ENCODE peak calls at places on chromosome 16, in seven cellular contexts. S is HT-29; I is GDM1; C is activated T-helper 1 cell treated with anti-CD3 and anti-CD28 coated beads, Interleukin-12 subunit alpha, Interleukin-12 subunit beta, Interleukin-2, Interleukin-4 antibody, amounts not matched to agents 30 ng/mL and 10 ng/mL and 1 ng/mL, durations not matched to agents 14 hours and 24 hours and 36 hours; U is stimulated activated CD8-positive, alpha-beta memory T cell treated with anti-CD3 and anti-CD28 coated beads, Interleukin-4, amount 100 ng/mL, for 1 hour; X is T follicular helper cell; F is posterior cingulate gyrus. V is an unnamed sample.

GRCh38 chr16:84284168-84284722 is 10.4 kb upstream of the WFDC1 start:
- DNase-seq in S (no peak), I (no peak), C (no peak), U (no peak), X (no peak), F (no peak), V (no peak)

GRCh38 chr16:22684282-22685161 is 129.4 kb upstream of the HS3ST2 start:
- DNase-seq in S (no peak), I (no peak), C (no peak), U (no peak), X (no peak), F (no peak), V (no peak)

GRCh38 chr16:49019081-49019633 is 262.5 kb downstream of the CBLN1 start:
- DNase-seq in S (no peak), I (no peak), C (no peak), U (no peak), X (no peak), F (no peak), V (no peak)

GRCh38 chr16:17224859-17225258 is 245.9 kb downstream of the XYLT1 start:
- DNase-seq in S (no peak), I (peak), C (no peak), U (no peak), X (no peak), F (no peak), V (no peak)

GRCh38 chr16:84838383-84838948 is 18.7 kb downstream of the CRISPLD2 start:
- DNase-seq in S (no peak), I (no peak), C (no peak), U (no peak), X (no peak), F (peak), V (no peak)

GRCh38 chr16:63752347-63752746 is 1369.5 kb downstream of the CDH11 start:
- DNase-seq in S (no peak), I (no peak), C (no peak), U (no peak), X (no peak), F (no peak), V (no peak)

GRCh38 chr16:5196204-5196603 is 98.6 kb upstream of the EEF2KMT start:
- DNase-seq in S (no peak), I (no peak), C (no peak), U (no peak), X (no peak), F (no peak), V (no peak)

GRCh38 chr16:85369741-85370528 is 243.2 kb upstream of the GSE1 start:
- DNase-seq in S (peak), I (no peak), C (peak), U (no peak), X (peak), F (no peak), V (no peak)

GRCh38 chr16:30957456-30958163 is at the start of gene SETD1A:
- DNase-seq in S (peak), I (peak), C (peak), U (peak), X (peak), F (peak), V (peak)

GRCh38 chr16:17408296-17408695 is 62.5 kb downstream of the XYLT1 start:
- DNase-seq in S (no peak), I (no peak), C (no peak), U (no peak), X (no peak), F (no peak), V (no peak)

GRCh38 chr16:85390511-85391174 is 222.5 kb upstream of the GSE1 start:
- DNase-seq in S (peak), I (no peak), C (no peak), U (no peak), X (no peak), F (peak), V (no peak)

GRCh38 chr16:88938933-88939813 is 37.8 kb downstream of the CBFA2T3 start:
- DNase-seq in S (no peak), I (no peak), C (no peak), U (no peak), X (no peak), F (no peak), V (no peak)

GRCh38 chr16:66810391-66810790 is 9.0 kb upstream of the TERB1 start:
- DNase-seq in S (no peak), I (no peak), C (no peak), U (no peak), X (no peak), F (no peak), V (no peak)

GRCh38 chr16:52552643-52553042 is 5.7 kb upstream of the TOX3 start:
- DNase-seq in S (peak), I (no peak), C (no peak), U (no peak), X (no peak), F (no peak), V (no peak)

GRCh38 chr16:77868478-77868877 is 80.1 kb downstream of the VAT1L start:
- DNase-seq in S (no peak), I (no peak), C (no peak), U (no peak), X (no peak), F (no peak), V (no peak)

GRCh38 chr16:82583415-82583814 is 43.4 kb upstream of the CDH13 start:
- DNase-seq in S (no peak), I (no peak), C (no peak), U (no peak), X (no peak), F (no peak), V (no peak)

GRCh38 chr16:89090669-89091426 is 2.8 kb upstream of the ACSF3 start:
- DNase-seq in S (no peak), I (no peak), C (no peak), U (no peak), X (no peak), F (no peak), V (no peak)

GRCh38 chr16:28218109-28218508 is 6.3 kb upstream of the XPO6 start:
- DNase-seq in S (no peak), I (peak), C (peak), U (no peak), X (peak), F (no peak), V (no peak)

GRCh38 chr16:66287916-66288315 is 78.6 kb upstream of the CDH5 start:
- DNase-seq in S (no peak), I (no peak), C (no peak), U (no peak), X (no peak), F (no peak), V (no peak)

GRCh38 chr16:50974438-50975036 is 176.5 kb downstream of the SALL1 start:
- DNase-seq in S (no peak), I (no peak), C (no peak), U (no peak), X (no peak), F (no peak), V (no peak)

GRCh38 chr16:76910931-76911330 is 280.1 kb upstream of the MON1B start:
- DNase-seq in S (no peak), I (no peak), C (no peak), U (no peak), X (no peak), F (no peak), V (no peak)

GRCh38 chr16:27685802-27686201 is 135.9 kb downstream of the KATNIP start:
- DNase-seq in S (no peak), I (no peak), C (no peak), U (no peak), X (no peak), F (no peak), V (no peak)

GRCh38 chr16:66207864-66208226 is 158.6 kb upstream of the CDH5 start:
- DNase-seq in S (no peak), I (no peak), C (no peak), U (no peak), X (no peak), F (no peak), V (no peak)

GRCh38 chr16:80015566-80015965 is 415.0 kb upstream of the MAF start:
- DNase-seq in S (no peak), I (no peak), C (no peak), U (no peak), X (no peak), F (no peak), V (no peak)

GRCh38 chr16:64397945-64398508 is 723.8 kb downstream of the CDH11 start:
- DNase-seq in S (no peak), I (no peak), C (no peak), U (no peak), X (no peak), F (no peak), V (no peak)

GRCh38 chr16:50697881-50698767 is 4.7 kb downstream of the NOD2 start:
- DNase-seq in S (no peak), I (no peak), C (no peak), U (no peak), X (no peak), F (peak), V (no peak)

GRCh38 chr16:50878536-50878935 is 136.7 kb downstream of the CYLD start:
- DNase-seq in S (no peak), I (no peak), C (no peak), U (no peak), X (no peak), F (no peak), V (no peak)

GRCh38 chr16:81175325-81175891 is 63.1 kb upstream of the BCO1 start:
- DNase-seq in S (no peak), I (no peak), C (no peak), U (no peak), X (no peak), F (no peak), V (no peak)

GRCh38 chr16:14392960-14393359 is 237.1 kb downstream of the PARN start:
- DNase-seq in S (no peak), I (no peak), C (no peak), U (no peak), X (no peak), F (no peak), V (no peak)

GRCh38 chr16:87489434-87490045 is 3.3 kb downstream of the ZCCHC14 start:
- DNase-seq in S (no peak), I (no peak), C (no peak), U (no peak), X (no peak), F (no peak), V (no peak)

GRCh38 chr16:85898521-85899442 is at the start of gene IRF8:
- DNase-seq in S (no peak), I (no peak), C (peak), U (peak), X (peak), F (no peak), V (no peak)

V was measured in CMK.